ENCODE peak calls at places on chromosomes 5 and 9, in seven cellular contexts. T is IMR-90, B is Peyer's patch, R is adrenal gland, Q is H1, F is transverse colon, V is HCT116. H is an unnamed sample.

GRCh38 chr9:1047605-1048235 is 2.4 kb upstream of the DMRT2 start:
- DNase-seq in R (no peak), B (no peak), Q (no peak), F (peak; percentile 63), T (peak; percentile 3), V (no peak), H (no peak)

GRCh38 chr5:10333154-10334006 is 20.1 kb upstream of the MARCHF6 start:
- DNase-seq in B (peak; percentile 58), R (peak; percentile 46), T (peak; percentile 26), V (no peak), Q (peak; percentile 77), F (peak; percentile 51), H (peak; percentile 86)

GRCh38 chr5:173396311-173396993 is 68.2 kb upstream of the STC2 start:
- DNase-seq in V (peak; percentile 19), T (no peak), Q (peak; percentile 76), F (no peak), B (no peak), R (no peak), H (no peak)

GRCh38 chr9:20873240-20873860 is 158.1 kb downstream of the HACD4 start:
- DNase-seq in R (no peak), F (no peak), T (peak; percentile 53), B (no peak), Q (no peak), V (no peak), H (no peak)

GRCh38 chr5:10364186-10364689 is 10.7 kb downstream of the MARCHF6 start:
- DNase-seq in F (no peak), Q (no peak), R (no peak), V (no peak), B (no peak), T (no peak), H (no peak)

GRCh38 chr5:16505140-16505891 is 39.7 kb upstream of the ZNF622 start:
- DNase-seq in V (no peak), F (no peak), R (no peak), T (no peak), B (no peak), Q (no peak), H (no peak)

GRCh38 chr5:98921947-98922508 is 6.8 kb downstream of the CHD1 start:
- DNase-seq in B (no peak), R (no peak), Q (no peak), V (no peak), T (no peak), F (no peak), H (no peak)

GRCh38 chr5:53008751-53009150 is 19.6 kb downstream of the ITGA2 start:
- DNase-seq in R (no peak), T (peak; percentile 84), V (peak; percentile 37), Q (no peak), F (no peak), B (peak; percentile 56), H (no peak)

GRCh38 chr5:57650360-57651069 is 167.9 kb upstream of the ACTBL2 start:
- DNase-seq in R (peak; percentile 60), T (peak; percentile 53), B (peak; percentile 61), V (peak; percentile 57), Q (peak; percentile 49), F (peak; percentile 19), H (no peak)

GRCh38 chr9:126152622-126153362 is 173.8 kb upstream of the MVB12B start:
- DNase-seq in T (no peak), B (no peak), Q (no peak), F (no peak), V (no peak), R (peak; percentile 5), H (no peak)

GRCh38 chr5:32707394-32707997 is 3.6 kb upstream of the NPR3 start:
- DNase-seq in V (peak; percentile 21), B (no peak), T (peak; percentile 56), R (no peak), F (no peak), Q (no peak), H (no peak)

GRCh38 chr5:13477118-13477737 is 467.3 kb downstream of the DNAH5 start:
- DNase-seq in Q (no peak), F (no peak), T (peak; percentile 89), V (no peak), B (no peak), R (no peak), H (no peak)

GRCh38 chr5:17225551-17225950 is 8.1 kb downstream of the BASP1 start:
- DNase-seq in B (no peak), F (no peak), Q (no peak), R (no peak), V (no peak), T (no peak), H (no peak)

DNA sequence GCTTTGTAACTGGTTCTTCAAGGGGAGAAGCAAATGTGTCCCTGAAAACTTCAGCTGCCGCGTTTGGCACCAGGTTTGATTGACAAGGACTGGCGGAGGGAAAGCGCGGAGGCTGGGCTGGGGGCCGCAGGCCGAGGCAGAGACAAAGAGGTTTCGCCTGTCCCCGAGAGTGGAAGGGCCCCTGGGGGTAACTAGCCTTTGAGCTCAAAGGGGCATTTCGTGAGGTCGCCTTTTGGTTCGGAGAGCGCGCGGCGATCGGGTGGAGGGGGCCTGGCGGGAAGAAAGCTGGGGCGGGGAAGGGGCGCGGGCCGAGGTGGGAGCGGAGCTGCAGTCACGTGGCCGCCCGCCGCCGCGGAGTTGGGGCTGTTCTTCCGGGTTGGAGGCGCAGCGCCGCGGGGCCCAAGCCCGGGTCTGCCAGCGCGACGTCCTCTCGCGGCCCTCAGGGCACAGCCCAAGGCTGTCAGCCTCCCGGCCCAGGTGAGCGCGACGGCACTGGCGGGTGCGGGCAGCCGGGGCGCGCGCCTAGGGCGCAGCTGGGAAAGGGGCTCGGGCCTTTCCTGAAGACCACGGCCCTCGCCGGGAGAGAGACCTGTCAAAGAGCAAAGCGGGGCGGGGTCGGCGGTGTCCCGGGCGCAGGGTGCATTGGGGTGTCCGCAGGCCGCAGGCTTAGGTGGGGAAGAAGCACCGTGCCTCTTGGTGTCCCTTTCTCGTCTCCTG is at the start of gene NNT:
- DNase-seq in B (peak; percentile 91), T (peak; percentile 35), F (peak; percentile 84), R (peak; percentile 65), V (no peak), Q (peak; percentile 82), H (peak; percentile 96)
- TF ChIP-seq CTCF in B (no peak), T (no peak), F (no peak), R (no peak), V (no peak), Q (no peak), H (no peak)

GRCh38 chr5:78624992-78625391 is 23.6 kb downstream of the LHFPL2 start:
- DNase-seq in F (no peak), T (no peak), B (no peak), R (no peak), V (no peak), Q (no peak), H (no peak)
- TF ChIP-seq POLR2A in F (no peak), T (no peak), B (no peak), R (no peak), V (no peak), Q (no peak), H (no peak)

GRCh38 chr9:127809002-127809561 is 6.4 kb downstream of the FPGS start:
- DNase-seq in Q (no peak), V (no peak), B (no peak), T (no peak), R (peak; percentile 47), F (no peak), H (no peak)
- H3K36me3 ChIP-seq in Q (peaks cover 26% of the 10 kb centered on the region), V (peaks cover 51% of the 10 kb centered on the region), B (no peaks in the 10 kb centered on the region), T (peaks cover 62% of the 10 kb centered on the region), R (no peaks in the 10 kb centered on the region), F (no peaks in the 10 kb centered on the region), H (peaks cover 99% of the 10 kb centered on the region)

GRCh38 chr9:101119206-101119819 is 90.8 kb downstream of the PLPPR1 start:
- DNase-seq in R (peak; percentile 66), Q (peak; percentile 92), B (peak; percentile 70), F (peak; percentile 49), T (no peak), V (peak; percentile 28), H (no peak)
- TF ChIP-seq CTCF in R (peak; percentile 76), Q (peak; percentile 96), B (peak; percentile 72), F (peak; percentile 61), T (peak; percentile 52), V (peak; percentile 52), H (peak; percentile 42)